ENCODE peak calls at places on chromosomes 2 and 18, in ten cellular contexts. N is PC-9; G is NCI-H1436; J is activated T-cell treated with anti-CD3 and anti-CD28 coated beads for 48 hours; W is C1 segment of cervical spinal cord; Y is stimulated activated CD4-positive, alpha-beta T cell treated with anti-CD3 and anti-CD28 coated beads, Interleukin-2, amount 100 ng/mL, for 48 hours; R is T-helper 9 cell; V is NCI-H510A; M is heart right ventricle; D is AG10803. X is an unnamed sample.

GRCh38 chr18:77067315-77068061 is 65.1 kb downstream of the MBP start:
- DNase-seq in Y (no peak), M (peak; percentile 45), J (peak; percentile 67), D (peak; percentile 80), G (no peak), R (peak; percentile 39), W (no peak), N (peak; percentile 59), V (no peak), X (no peak)

GRCh38 chr18:58251416-58251815 is 207.4 kb downstream of the NEDD4L start:
- DNase-seq in W (no peak), D (no peak), R (no peak), M (no peak), Y (no peak), V (no peak), G (no peak), N (no peak), J (no peak), X (no peak)

GRCh38 chr2:56410140-56410539 is 226.3 kb downstream of the CCDC85A start:
- DNase-seq in R (no peak), D (peak; percentile 3), W (no peak), J (no peak), N (no peak), V (no peak), Y (no peak), M (no peak), G (no peak), X (no peak)

GRCh38 chr2:11502740-11503292 is 31.0 kb upstream of the GREB1 start:
- DNase-seq in G (no peak), R (no peak), W (no peak), M (no peak), N (no peak), V (no peak), J (no peak), Y (no peak), D (no peak), X (no peak)

GRCh38 chr2:55519908-55520885 is 679 bp downstream of the CFAP36 start:
- DNase-seq in M (peak; percentile 37), R (peak; percentile 26), J (peak; percentile 8), W (peak; percentile 68), Y (peak; percentile 31), D (peak; percentile 13), V (no peak), N (no peak), G (no peak), X (no peak)

GRCh38 chr2:19860022-19860421 is 41.8 kb downstream of the TTC32 start:
- DNase-seq in R (no peak), M (peak; percentile 16), J (no peak), D (no peak), Y (no peak), N (no peak), V (peak; percentile 54), W (no peak), G (no peak), X (no peak)

GRCh38 chr2:220619525-220620267 is 952.4 kb downstream of the EPHA4 start:
- DNase-seq in V (peak; percentile 4), R (no peak), J (no peak), G (peak; percentile 17), D (no peak), M (no peak), N (peak; percentile 77), Y (no peak), W (no peak), X (no peak)

GRCh38 chr2:29014811-29015414 is 33.8 kb downstream of the TOGARAM2 start:
- DNase-seq in W (no peak), N (no peak), R (peak; percentile 61), Y (peak; percentile 56), G (no peak), V (no peak), D (no peak), M (peak; percentile 63), J (peak; percentile 66), X (no peak)

GRCh38 chr2:130728007-130728454 is 839 bp upstream of the GPR148 start:
- DNase-seq in J (peak; percentile 18), V (no peak), G (no peak), R (peak; percentile 31), D (no peak), W (no peak), N (no peak), Y (peak; percentile 17), M (no peak), X (no peak)

GRCh38 chr2:25000503-25001328 is 29.0 kb upstream of the DNAJC27 start:
- DNase-seq in M (no peak), J (no peak), G (no peak), W (no peak), Y (no peak), V (no peak), R (no peak), D (peak; percentile 19), N (no peak), X (no peak)

GRCh38 chr2:11102956-11103860 is 52.1 kb upstream of the SLC66A3 start:
- DNase-seq in D (no peak), J (no peak), G (peak; percentile 47), W (no peak), V (no peak), M (no peak), Y (no peak), R (no peak), N (no peak), X (no peak)

GRCh38 chr2:88590998-88591613 is 36.2 kb downstream of the EIF2AK3 start:
- DNase-seq in J (no peak), R (peak; percentile 4), N (peak; percentile 35), M (peak; percentile 55), G (peak; percentile 0), D (peak; percentile 70), V (peak; percentile 1), Y (peak; percentile 43), W (no peak), X (peak; percentile 14)

GRCh38 chr18:6795307-6795706 is 65.8 kb downstream of the ARHGAP28 start:
- DNase-seq in Y (no peak), R (no peak), V (no peak), W (no peak), G (no peak), D (peak; percentile 18), J (no peak), M (no peak), N (no peak), X (no peak)

GRCh38 chr2:46296216-46296839 is 879 bp upstream of the EPAS1 start:
- DNase-seq in Y (no peak), R (no peak), N (peak; percentile 43), D (peak; percentile 43), J (no peak), M (peak; percentile 63), V (no peak), G (no peak), W (no peak), X (peak; percentile 28)

GRCh38 chr2:156486175-156486574 is 50.0 kb downstream of the GPD2 start:
- DNase-seq in M (no peak), Y (no peak), V (no peak), J (no peak), N (no peak), G (no peak), W (no peak), D (no peak), R (no peak), X (no peak)

GRCh38 chr2:193679850-193680249 is 1485.1 kb upstream of the TMEFF2 start:
- DNase-seq in W (no peak), R (no peak), Y (no peak), N (no peak), D (no peak), M (no peak), G (no peak), V (no peak), J (no peak), X (no peak)

GRCh38 chr18:8656226-8656625 is 47.0 kb downstream of the RAB12 start:
- DNase-seq in D (peak; percentile 17), Y (no peak), W (no peak), N (no peak), G (no peak), J (no peak), M (no peak), R (no peak), V (no peak), X (no peak)

GRCh38 chr2:198296665-198297308 is 492.4 kb downstream of the PLCL1 start:
- DNase-seq in R (peak; percentile 42), W (peak; percentile 7), D (peak; percentile 34), N (peak; percentile 35), G (peak; percentile 38), J (peak; percentile 29), M (peak; percentile 32), Y (peak; percentile 53), V (no peak), X (peak; percentile 25)

GRCh38 chr2:17800219-17800618 is 16.0 kb upstream of the MSGN1 start:
- DNase-seq in Y (no peak), J (no peak), W (no peak), M (no peak), N (no peak), D (peak; percentile 14), R (no peak), G (no peak), V (no peak), X (no peak)

GRCh38 chr2:8535821-8536685 is 145.8 kb upstream of the ID2 start:
- DNase-seq in W (no peak), M (no peak), N (no peak), J (no peak), R (no peak), G (no peak), Y (no peak), D (no peak), V (no peak), X (no peak)

GRCh38 chr2:64035067-64035942 is 16.1 kb upstream of the VPS54 start:
- DNase-seq in D (peak; percentile 16), R (no peak), Y (no peak), V (no peak), J (no peak), N (no peak), W (no peak), G (no peak), M (no peak), X (no peak)

GRCh38 chr18:26495267-26495666 is 53.1 kb downstream of the KCTD1 start:
- DNase-seq in W (no peak), Y (no peak), R (no peak), G (no peak), J (no peak), D (peak; percentile 57), N (no peak), V (no peak), M (no peak), X (no peak)

GRCh38 chr2:12615509-12615908 is 101.2 kb upstream of the TRIB2 start:
- DNase-seq in M (no peak), G (no peak), N (no peak), R (no peak), W (no peak), V (no peak), D (no peak), Y (no peak), J (no peak), X (no peak)

GRCh38 chr2:175251425-175252041 is 70.0 kb upstream of the ATP5MC3 start:
- DNase-seq in R (no peak), Y (no peak), J (no peak), V (peak; percentile 30), N (peak; percentile 17), D (peak; percentile 40), W (no peak), G (peak; percentile 44), M (no peak), X (no peak)

GRCh38 chr18:62644773-62645172 is 70.6 kb upstream of the PHLPP1 start:
- DNase-seq in V (no peak), D (no peak), G (no peak), Y (no peak), N (no peak), J (no peak), M (no peak), R (no peak), W (no peak), X (no peak)

GRCh38 chr18:3998698-3999333 is 456.3 kb downstream of the DLGAP1 start:
- DNase-seq in D (peak; percentile 62), R (no peak), J (no peak), V (no peak), Y (no peak), W (no peak), G (peak; percentile 19), M (no peak), N (no peak), X (no peak)

GRCh38 chr2:28624798-28625701 is 126.6 kb upstream of the PPP1CB start:
- DNase-seq in W (no peak), V (no peak), M (peak; percentile 61), J (peak; percentile 56), R (peak; percentile 66), Y (peak; percentile 57), D (peak; percentile 54), N (peak; percentile 68), G (no peak), X (no peak)

GRCh38 chr2:18474690-18475089 is 85.8 kb downstream of the RDH14 start:
- DNase-seq in M (no peak), G (no peak), Y (no peak), D (no peak), J (no peak), N (no peak), W (no peak), V (no peak), R (no peak), X (no peak)